ENCODE peak calls at places on chromosomes 12 and 14, in seven cellular contexts. D, V, L, E, Y, W and S are unnamed samples.

GRCh38 chr12:104223599-104224168 is 8.1 kb downstream of the TXNRD1 start:
- DNase-seq in D (no peak), V (no peak), L (no peak), E (no peak), Y (no peak), W (no peak), S (no peak)

GRCh38 chr12:56286044-56286830 is 13.9 kb downstream of the CS start:
- DNase-seq in D (no peak), V (no peak), L (no peak), E (no peak), Y (no peak), W (no peak), S (no peak)

GRCh38 chr12:107884769-107885694 is 110.5 kb downstream of the ASCL4 start:
- DNase-seq in D (peak; percentile 31), V (peak; percentile 71), L (no peak), E (peak; percentile 70), Y (peak; percentile 9), W (peak; percentile 69), S (peak; percentile 39)

GRCh38 chr12:17304503-17305347 is 698.8 kb upstream of the LMO3 start:
- DNase-seq in D (peak; percentile 54), V (no peak), L (no peak), E (no peak), Y (no peak), W (no peak), S (no peak)

GRCh38 chr14:80567905-80568512 is 356.7 kb upstream of the DIO2 start:
- DNase-seq in D (no peak), V (no peak), L (no peak), E (no peak), Y (no peak), W (no peak), S (no peak)

GRCh38 chr12:81758421-81759214 is 532 bp downstream of the PPFIA2 start:
- DNase-seq in D (peak; percentile 13), V (peak; percentile 28), L (no peak), E (peak; percentile 4), Y (no peak), W (peak; percentile 37), S (no peak)

GRCh38 chr14:105064001-105064400 is 1.2 kb downstream of the GPR132 start:
- DNase-seq in D (no peak), V (no peak), L (no peak), E (no peak), Y (no peak), W (no peak), S (no peak)

GRCh38 chr14:70697681-70698080 is 56.0 kb downstream of the TTC9 start:
- DNase-seq in D (no peak), V (no peak), L (no peak), E (no peak), Y (no peak), W (no peak), S (no peak)

GRCh38 chr14:24425704-24426103 is 3.8 kb downstream of the CBLN3 start:
- DNase-seq in D (peak; percentile 88), V (no peak), L (no peak), E (no peak), Y (no peak), W (no peak), S (no peak)

GRCh38 chr14:54535126-54535525 is 25.4 kb downstream of the CGRRF1 start:
- DNase-seq in D (no peak), V (no peak), L (no peak), E (no peak), Y (no peak), W (no peak), S (no peak)

GRCh38 chr12:58463050-58463449 is 457.3 kb downstream of the LRIG3 start:
- DNase-seq in D (no peak), V (no peak), L (no peak), E (no peak), Y (no peak), W (no peak), S (no peak)

GRCh38 chr14:60348211-60348610 is 99.2 kb downstream of the PPM1A start:
- DNase-seq in D (no peak), V (no peak), L (no peak), E (no peak), Y (no peak), W (no peak), S (no peak)

GRCh38 chr12:109606261-109607028 is 32.9 kb downstream of the MVK start:
- DNase-seq in D (no peak), V (no peak), L (no peak), E (no peak), Y (no peak), W (no peak), S (no peak)

GRCh38 chr12:76374395-76375020 is 26.3 kb upstream of the BBS10 start:
- DNase-seq in D (peak; percentile 17), V (no peak), L (no peak), E (no peak), Y (no peak), W (no peak), S (no peak)

GRCh38 chr14:104970231-104971068 is 7.7 kb downstream of the AHNAK2 start:
- DNase-seq in D (peak; percentile 96), V (no peak), L (no peak), E (no peak), Y (peak; percentile 84), W (no peak), S (no peak)

GRCh38 chr14:63717704-63718103 is 10.2 kb downstream of the SGPP1 start:
- DNase-seq in D (peak; percentile 32), V (no peak), L (no peak), E (no peak), Y (no peak), W (no peak), S (no peak)

GRCh38 chr12:124511259-124511985 is 56.0 kb downstream of the NCOR2 start:
- DNase-seq in D (peak; percentile 37), V (no peak), L (no peak), E (no peak), Y (no peak), W (no peak), S (no peak)

GRCh38 chr14:22977684-22978486 is 4.5 kb downstream of the AJUBA start:
- DNase-seq in D (peak; percentile 94), V (peak; percentile 31), L (peak; percentile 86), E (no peak), Y (no peak), W (no peak), S (peak; percentile 91)

GRCh38 chr14:92005019-92005418 is 34.8 kb downstream of the TRIP11 start:
- DNase-seq in D (no peak), V (no peak), L (no peak), E (no peak), Y (no peak), W (no peak), S (no peak)

GRCh38 chr12:34625116-34625515 is 602.8 kb downstream of the ALG10 start:
- DNase-seq in D (no peak), V (no peak), L (peak; percentile 1), E (no peak), Y (no peak), W (no peak), S (no peak)

GRCh38 chr12:2246358-2246757 is 193.6 kb downstream of the CACNA1C start:
- DNase-seq in D (no peak), V (no peak), L (no peak), E (no peak), Y (no peak), W (no peak), S (no peak)

GRCh38 chr14:103408491-103409155 is 23.4 kb downstream of the MARK3 start:
- DNase-seq in D (no peak), V (no peak), L (no peak), E (no peak), Y (no peak), W (no peak), S (no peak)